ENCODE peak calls at places on chromosomes 7 and 10, in ten cellular contexts. V, H, A, N, C, B, R, K, Y and G are unnamed samples. For H3K9me3, the result is how much of the 10 kb centered on the place peaks cover.

GRCh38 chr7:101547916-101548599 is 81.0 kb downstream of the MYL10 start:
- DNase-seq in V (no peak), H (no peak), A (peak), N (no peak), C (no peak), B (no peak), R (no peak), K (no peak), Y (no peak), G (no peak)

GRCh38 chr7:128017880-128018845 is 13.1 kb downstream of the LRRC4 start:
- DNase-seq in V (no peak), H (no peak), A (no peak), N (no peak), C (no peak), B (no peak), R (no peak), K (peak), Y (no peak), G (no peak)

GRCh38 chr7:685540-685939 is 41.0 kb upstream of the DNAAF5 start:
- DNase-seq in V (peak), H (no peak), A (no peak), N (no peak), C (no peak), B (no peak), R (no peak), K (no peak), Y (no peak), G (no peak)

GRCh38 chr10:34809796-34810195 is 5.3 kb downstream of the PARD3 start:
- DNase-seq in V (no peak), H (no peak), A (no peak), N (no peak), C (no peak), B (no peak), R (no peak), K (peak), Y (no peak), G (no peak)

GRCh38 chr10:88152720-88153119 is 289.3 kb downstream of the PTEN start:
- DNase-seq in V (peak), H (peak), A (no peak), N (no peak), C (peak), B (peak), R (no peak), K (peak), Y (no peak), G (no peak)

GRCh38 chr7:144037414-144038096 is 11.2 kb upstream of the OR2A5 start:
- DNase-seq in V (no peak), H (no peak), A (no peak), N (no peak), C (no peak), B (no peak), R (peak), K (no peak), Y (no peak), G (no peak)

GRCh38 chr7:30800785-30801252 is 29.6 kb downstream of the MINDY4 start:
- DNase-seq in V (peak), H (peak), A (peak), N (no peak), C (peak), B (peak), R (no peak), K (peak), Y (peak), G (peak)

GRCh38 chr7:101995121-101995520 is 177.7 kb downstream of the CUX1 start:
- DNase-seq in V (peak), H (no peak), A (peak), N (no peak), C (no peak), B (no peak), R (no peak), K (no peak), Y (no peak), G (no peak)

GRCh38 chr7:38312776-38313175 is 39.3 kb upstream of the TARP start:
- DNase-seq in V (no peak), H (no peak), A (no peak), N (no peak), C (no peak), B (no peak), R (no peak), K (no peak), Y (no peak), G (no peak)

GRCh38 chr10:44975487-44976331 is 2.9 kb downstream of the DEPP1 start:
- DNase-seq in V (no peak), H (no peak), A (peak), N (no peak), C (no peak), B (no peak), R (peak), K (peak), Y (no peak), G (no peak)

GRCh38 chr10:73983096-73984047 is 14.5 kb upstream of the VCL start:
- DNase-seq in V (no peak), H (no peak), A (no peak), N (no peak), C (no peak), B (no peak), R (no peak), K (no peak), Y (no peak), G (no peak)

GRCh38 chr7:74365320-74366022 is 76.3 kb downstream of the CLIP2 start:
- DNase-seq in V (peak), H (no peak), A (peak), N (peak), C (peak), B (no peak), R (no peak), K (peak), Y (peak), G (no peak)

GRCh38 chr10:69980672-69981071 is 72.0 kb upstream of the MACROH2A2 start:
- DNase-seq in V (no peak), H (no peak), A (no peak), N (no peak), C (no peak), B (no peak), R (no peak), K (no peak), Y (no peak), G (no peak)
- H3K9me3 ChIP-seq in V (under half), H (under half), A (under half), N (under half), C (under half), B (under half), R (under half), K (under half), Y (under half), G (under half)

GRCh38 chr7:64642875-64643274 is 23.1 kb upstream of the ZNF107 start:
- DNase-seq in V (no peak), H (no peak), A (no peak), N (no peak), C (no peak), B (no peak), R (no peak), K (no peak), Y (no peak), G (no peak)
- H3K9me3 ChIP-seq in V (under half), H (under half), A (under half), N (under half), C (under half), B (under half), R (under half), K (under half), Y (under half), G (under half)

GRCh38 chr10:83612746-83613145 is 526.6 kb upstream of the GHITM start:
- DNase-seq in V (no peak), H (no peak), A (no peak), N (no peak), C (no peak), B (no peak), R (no peak), K (peak), Y (no peak), G (no peak)

GRCh38 chr10:83612050-83612449 is 527.3 kb upstream of the GHITM start:
- DNase-seq in V (no peak), H (no peak), A (no peak), N (no peak), C (no peak), B (no peak), R (no peak), K (peak), Y (no peak), G (no peak)

DNA sequence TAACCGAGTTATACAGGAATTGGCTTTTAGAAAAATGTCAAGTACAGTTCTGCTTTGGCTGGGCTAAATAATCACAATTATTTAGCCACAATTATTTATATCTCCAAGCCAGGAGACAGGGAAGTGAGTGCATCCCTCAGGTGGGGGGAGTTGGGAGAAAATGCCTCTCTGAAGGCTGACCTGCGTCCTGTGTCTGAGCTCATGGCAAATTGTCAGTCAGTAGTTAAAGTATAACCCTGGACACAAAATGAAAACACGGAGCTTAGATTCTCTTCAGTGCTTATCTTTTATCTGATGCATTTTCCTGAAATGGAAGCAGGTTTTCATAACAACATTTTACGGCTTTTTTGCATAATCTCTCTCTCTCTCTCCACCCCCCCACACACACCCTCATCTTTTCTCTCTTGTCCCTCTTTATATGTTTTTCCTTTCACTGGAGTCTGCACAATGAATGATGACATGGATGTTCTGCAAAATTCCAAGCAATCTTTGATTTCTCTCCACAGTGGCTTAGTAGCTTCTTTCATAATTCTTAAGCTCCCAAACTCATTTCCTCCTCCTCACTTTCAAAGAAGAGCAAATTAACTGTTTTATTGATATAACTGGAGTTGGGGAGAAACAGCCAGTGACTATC is 521.5 kb upstream of the GHITM start:
- DNase-seq in V (no peak), H (no peak), A (no peak), N (no peak), C (no peak), B (no peak), R (no peak), K (peak), Y (no peak), G (no peak)
- H3K9me3 ChIP-seq in V (under half), H (under half), A (under half), N (under half), C (under half), B (under half), R (under half), K (under half), Y (under half), G (under half)

GRCh38 chr7:157482011-157482410 is 145.2 kb downstream of the DNAJB6 start:
- DNase-seq in V (no peak), H (no peak), A (no peak), N (no peak), C (no peak), B (no peak), R (no peak), K (no peak), Y (no peak), G (no peak)
- H3K9me3 ChIP-seq in V (under half), H (half or more), A (under half), N (under half), C (under half), B (under half), R (under half), K (under half), Y (under half), G (under half)